ENCODE peak calls at places on chromosomes 7 and 10, in six cellular contexts. H, X, A, O, Y and W are unnamed samples.

GRCh38 chr10:11163990-11164805 is 146.5 kb downstream of the CELF2 start:
- DNase-seq in H (no peak), X (no peak), A (no peak), O (no peak), Y (no peak), W (peak)

GRCh38 chr7:30276203-30276900 is 8.0 kb upstream of the ZNRF2 start:
- DNase-seq in H (peak), X (no peak), A (peak), O (peak), Y (peak), W (no peak)

GRCh38 chr7:115491744-115492380 is 538.7 kb downstream of the TFEC start:
- DNase-seq in H (no peak), X (no peak), A (no peak), O (no peak), Y (no peak), W (no peak)

GRCh38 chr7:66630529-66630928 is 1.8 kb downstream of the KCTD7 start:
- DNase-seq in H (no peak), X (no peak), A (no peak), O (no peak), Y (no peak), W (no peak)

GRCh38 chr7:19369182-19369581 is 224.0 kb upstream of the FERD3L start:
- DNase-seq in H (no peak), X (no peak), A (no peak), O (no peak), Y (no peak), W (no peak)

GRCh38 chr10:98224509-98224908 is 43.5 kb downstream of the LOXL4 start:
- DNase-seq in H (peak), X (no peak), A (no peak), O (no peak), Y (no peak), W (no peak)

GRCh38 chr10:127151981-127152699 is 44.3 kb downstream of the INSYN2A start:
- DNase-seq in H (no peak), X (no peak), A (no peak), O (no peak), Y (no peak), W (no peak)

GRCh38 chr10:43881657-43882056 is 233.0 kb upstream of the ZNF32 start:
- DNase-seq in H (no peak), X (no peak), A (no peak), O (no peak), Y (no peak), W (no peak)

GRCh38 chr10:6737080-6737641 is 157.1 kb upstream of the PRKCQ start:
- DNase-seq in H (peak), X (no peak), A (no peak), O (no peak), Y (no peak), W (no peak)

GRCh38 chr10:17616403-17617030 is 657 bp downstream of the HACD1 start:
- DNase-seq in H (peak), X (no peak), A (peak), O (peak), Y (no peak), W (peak)

GRCh38 chr7:3892686-3893085 is 591.6 kb downstream of the SDK1 start:
- DNase-seq in H (no peak), X (no peak), A (no peak), O (no peak), Y (no peak), W (no peak)

GRCh38 chr7:30674876-30675275 is 7.4 kb downstream of the CRHR2 start:
- DNase-seq in H (no peak), X (no peak), A (no peak), O (no peak), Y (no peak), W (no peak)

GRCh38 chr7:6306471-6306870 is 34.0 kb upstream of the CYTH3 start:
- DNase-seq in H (peak), X (no peak), A (no peak), O (no peak), Y (no peak), W (no peak)

GRCh38 chr7:1160665-1161010 is 642 bp upstream of the ZFAND2A start:
- DNase-seq in H (peak), X (no peak), A (no peak), O (no peak), Y (no peak), W (no peak)

GRCh38 chr7:45543470-45543869 is 30.7 kb upstream of the ADCY1 start:
- DNase-seq in H (no peak), X (no peak), A (no peak), O (no peak), Y (no peak), W (no peak)

GRCh38 chr7:23469961-23470250 is 385 bp downstream of the IGF2BP3 start:
- DNase-seq in H (no peak), X (no peak), A (no peak), O (no peak), Y (no peak), W (no peak)

GRCh38 chr7:8434290-8435002 is 1.0 kb downstream of the NXPH1 start:
- DNase-seq in H (no peak), X (no peak), A (no peak), O (no peak), Y (no peak), W (no peak)

GRCh38 chr10:51617576-51618298 is 81.7 kb downstream of the CSTF2T start:
- DNase-seq in H (no peak), X (no peak), A (no peak), O (no peak), Y (no peak), W (no peak)

GRCh38 chr10:1168763-1169162 is 112.6 kb downstream of the WDR37 start:
- DNase-seq in H (no peak), X (no peak), A (no peak), O (no peak), Y (no peak), W (no peak)

GRCh38 chr10:128286413-128287097 is 160.3 kb upstream of the MKI67 start:
- DNase-seq in H (no peak), X (no peak), A (no peak), O (peak), Y (no peak), W (no peak)

GRCh38 chr7:158973941-158974785 is 117.8 kb downstream of the DYNC2I1 start:
- DNase-seq in H (no peak), X (no peak), A (no peak), O (no peak), Y (no peak), W (no peak)

GRCh38 chr10:11724938-11725776 is 17.0 kb upstream of the ECHDC3 start:
- DNase-seq in H (peak), X (no peak), A (peak), O (peak), Y (peak), W (no peak)

GRCh38 chr7:148819697-148820332 is 64.3 kb downstream of the EZH2 start:
- DNase-seq in H (peak), X (no peak), A (no peak), O (no peak), Y (no peak), W (no peak)

GRCh38 chr7:47792521-47793121 is 155.6 kb downstream of the PKD1L1 start:
- DNase-seq in H (no peak), X (no peak), A (peak), O (no peak), Y (no peak), W (no peak)

GRCh38 chr7:12137283-12137682 is 73.8 kb upstream of the TMEM106B start:
- DNase-seq in H (no peak), X (no peak), A (no peak), O (no peak), Y (no peak), W (no peak)

GRCh38 chr7:411677-412312 is 107.9 kb downstream of the PDGFA start:
- DNase-seq in H (no peak), X (no peak), A (no peak), O (no peak), Y (no peak), W (no peak)

GRCh38 chr7:11330717-11331116 is 357.0 kb downstream of the PHF14 start:
- DNase-seq in H (no peak), X (no peak), A (no peak), O (no peak), Y (no peak), W (no peak)

GRCh38 chr10:97384156-97384555 is 17.0 kb downstream of the RRP12 start:
- DNase-seq in H (no peak), X (no peak), A (no peak), O (no peak), Y (no peak), W (no peak)

GRCh38 chr10:70576803-70577517 is 25.6 kb downstream of the PRF1 start:
- DNase-seq in H (peak), X (no peak), A (no peak), O (no peak), Y (no peak), W (no peak)

GRCh38 chr7:149727053-149727452 is 46.3 kb downstream of the ZNF467 start:
- DNase-seq in H (no peak), X (no peak), A (no peak), O (no peak), Y (no peak), W (no peak)

GRCh38 chr7:134870156-134870555 is 90.7 kb downstream of the CALD1 start:
- DNase-seq in H (no peak), X (no peak), A (no peak), O (no peak), Y (no peak), W (no peak)

GRCh38 chr7:35702541-35702940 is 7.6 kb upstream of the HERPUD2 start:
- DNase-seq in H (no peak), X (no peak), A (no peak), O (no peak), Y (no peak), W (no peak)